ENCODE peak calls at places on chromosomes 12 and 14, in six cellular contexts. E, M, G, Q, F and J are unnamed samples.

GRCh38 chr14:99691111-99691885 is 7.2 kb downstream of the CYP46A1 start:
- DNase-seq in M (no peak), F (no peak), Q (no peak), G (no peak), E (no peak), J (no peak)

GRCh38 chr12:49916129-49916919 is 12.6 kb upstream of the FAIM2 start:
- DNase-seq in Q (no peak), G (no peak), F (no peak), E (no peak), M (no peak), J (no peak)

GRCh38 chr14:93186461-93186860 is 1.3 kb downstream of the LYSET start:
- DNase-seq in Q (peak), F (no peak), E (no peak), G (no peak), M (no peak), J (no peak)

GRCh38 chr12:58920102-58920955 is at the start of gene LRIG3:
- DNase-seq in G (peak), M (peak), Q (peak), F (peak), E (peak), J (peak)

GRCh38 chr12:116135209-116135930 is 142.1 kb downstream of the MED13L start:
- DNase-seq in M (no peak), G (peak), F (no peak), Q (peak), E (peak), J (peak)

GRCh38 chr12:126891789-126892188 is 1375.2 kb upstream of the TMEM132C start:
- DNase-seq in G (no peak), M (no peak), Q (peak), F (no peak), E (no peak), J (no peak)

GRCh38 chr14:61178226-61179060 is 102.7 kb downstream of the TMEM30B start:
- DNase-seq in Q (peak), G (peak), F (no peak), E (peak), M (no peak), J (peak)

GRCh38 chr12:90829044-90829443 is 125.9 kb downstream of the CCER1 start:
- DNase-seq in M (no peak), Q (no peak), F (no peak), G (no peak), E (no peak), J (no peak)

GRCh38 chr14:90693413-90693812 is 122.8 kb downstream of the TTC7B start:
- DNase-seq in E (no peak), F (no peak), M (no peak), G (no peak), Q (no peak), J (no peak)

GRCh38 chr12:2294651-2295475 is 242.1 kb downstream of the CACNA1C start:
- DNase-seq in E (peak), Q (no peak), M (no peak), G (no peak), F (no peak), J (peak)

GRCh38 chr12:48184549-48184922 is 1.1 kb downstream of the CCDC184 start:
- DNase-seq in Q (no peak), F (peak), M (no peak), G (no peak), E (no peak), J (no peak)

GRCh38 chr12:124110372-124110883 is 137.4 kb downstream of the ZNF664 start:
- DNase-seq in E (no peak), Q (peak), G (no peak), M (no peak), F (no peak), J (no peak)

GRCh38 chr14:106308839-106309389 is 782.5 kb downstream of the TMEM121 start:
- DNase-seq in M (no peak), G (no peak), F (peak), Q (peak), E (peak), J (no peak)

GRCh38 chr12:107661830-107662229 is 23.8 kb upstream of the PWP1 start:
- DNase-seq in G (no peak), M (no peak), Q (no peak), F (no peak), E (no peak), J (no peak)

GRCh38 chr12:54368709-54369596 is 4.7 kb upstream of the GPR84 start:
- DNase-seq in F (peak), E (peak), G (peak), M (peak), Q (peak), J (no peak)

GRCh38 chr12:20463920-20464524 is 95.7 kb downstream of the PDE3A start:
- DNase-seq in E (peak), F (no peak), Q (peak), G (peak), M (no peak), J (no peak)

GRCh38 chr12:50107416-50108268 is 3.8 kb downstream of the GPD1 start:
- DNase-seq in E (no peak), F (no peak), G (no peak), Q (no peak), M (no peak), J (no peak)

GRCh38 chr12:30047499-30048262 is 263.9 kb upstream of the TMTC1 start:
- DNase-seq in M (no peak), Q (peak), E (peak), F (no peak), G (peak), J (no peak)

GRCh38 chr14:31596691-31597090 is 35.5 kb downstream of the NUBPL start:
- DNase-seq in M (no peak), E (no peak), G (no peak), F (no peak), Q (no peak), J (no peak)

GRCh38 chr12:55745361-55746146 is 2.6 kb downstream of the GDF11 start:
- DNase-seq in F (peak), M (peak), E (no peak), Q (peak), G (no peak), J (no peak)

GRCh38 chr12:93200291-93200917 is 177.3 kb upstream of the NUDT4 start:
- DNase-seq in E (peak), M (no peak), G (no peak), F (no peak), Q (no peak), J (no peak)

GRCh38 chr12:67322580-67322979 is 53.4 kb downstream of the CAND1 start:
- DNase-seq in Q (no peak), E (no peak), M (no peak), G (no peak), F (no peak), J (no peak)

GRCh38 chr12:40107803-40108620 is 2.1 kb upstream of the SLC2A13 start:
- DNase-seq in Q (no peak), E (no peak), F (no peak), M (peak), G (no peak), J (no peak)
- TF ChIP-seq CTCF in Q (no peak), E (no peak), F (peak), M (no peak), G (peak), J (no peak)

GRCh38 chr14:70888681-70889175 is 18.5 kb upstream of the PCNX1 start:
- DNase-seq in F (no peak), E (peak), Q (peak), M (no peak), G (peak), J (no peak)

GRCh38 chr14:70887207-70888150 is 19.8 kb upstream of the PCNX1 start:
- DNase-seq in Q (peak), E (peak), F (no peak), G (no peak), M (peak), J (no peak)

GRCh38 chr14:70889555-70889954 is 17.7 kb upstream of the PCNX1 start:
- DNase-seq in M (no peak), Q (no peak), E (no peak), F (no peak), G (no peak), J (no peak)

GRCh38 chr14:70886421-70887206 is 20.6 kb upstream of the PCNX1 start:
- DNase-seq in E (no peak), F (no peak), Q (no peak), M (no peak), G (no peak), J (no peak)

GRCh38 chr14:70888151-70888499 is 19.1 kb upstream of the PCNX1 start:
- DNase-seq in E (no peak), M (no peak), Q (no peak), G (no peak), F (no peak), J (no peak)
- TF ChIP-seq CTCF in E (no peak), M (no peak), Q (peak), G (no peak), F (no peak), J (no peak)

GRCh38 chr12:15789215-15790171 is at the start of gene EPS8:
- DNase-seq in E (peak), F (peak), M (peak), Q (peak), G (peak), J (no peak)
- TF ChIP-seq CTCF in E (peak), F (no peak), M (no peak), Q (peak), G (no peak), J (peak)

GRCh38 chr12:5650804-5651461 is 219.0 kb downstream of the NTF3 start:
- DNase-seq in M (no peak), G (no peak), F (no peak), Q (no peak), E (no peak), J (no peak)
- TF ChIP-seq CTCF in M (no peak), G (no peak), F (no peak), Q (no peak), E (no peak), J (no peak)

GRCh38 chr12:102917026-102917787 is at the start of gene PAH:
- DNase-seq in E (no peak), F (no peak), G (no peak), Q (peak), M (peak), J (no peak)
- TF ChIP-seq CTCF in E (no peak), F (no peak), G (no peak), Q (no peak), M (no peak), J (peak)

GRCh38 chr14:22122227-22123187 is 448.9 kb upstream of the OR4E1 start:
- DNase-seq in F (peak), E (no peak), Q (peak), M (no peak), G (no peak), J (no peak)
- TF ChIP-seq CTCF in F (peak), E (no peak), Q (peak), M (no peak), G (no peak), J (peak)

GRCh38 chr12:84912191-84913142 is at the start of gene SLC6A15:
- DNase-seq in M (peak), G (peak), E (peak), Q (peak), F (peak), J (no peak)
- TF ChIP-seq CTCF in M (peak), G (peak), E (peak), Q (peak), F (peak), J (peak)